ENCODE peak calls at places on chromosomes 16 and 17, in six cellular contexts. One of them, this sample, is unnamed.
A peak's percentile ranks its signal among the peaks of the same experiment; 100 is the strongest.

GRCh38 chr16:82281544-82281943 is 111.5 kb upstream of the MPHOSPH6 start:
- DNase-seq in adipocyte: no peak
- DNase-seq in T follicular helper cell: no peak
- DNase-seq in SW 1271: no peak
- DNase-seq in HAP-1: no peak
- DNase-seq in NCI-H187: no peak
- DNase-seq in this sample: no peak

GRCh38 chr17:63439682-63440081 is 6.4 kb downstream of the CYB561 start:
- DNase-seq in adipocyte: peak; percentile 18
- DNase-seq in T follicular helper cell: no peak
- DNase-seq in SW 1271: no peak
- DNase-seq in HAP-1: no peak
- DNase-seq in NCI-H187: no peak
- DNase-seq in this sample: no peak

GRCh38 chr16:8788578-8789172 is 8.8 kb downstream of the TMEM186 start:
- DNase-seq in adipocyte: no peak
- DNase-seq in T follicular helper cell: no peak
- DNase-seq in SW 1271: no peak
- DNase-seq in HAP-1: no peak
- DNase-seq in NCI-H187: no peak
- DNase-seq in this sample: no peak

GRCh38 chr17:76972046-76972641 is 103.9 kb downstream of the MGAT5B start:
- DNase-seq in adipocyte: no peak
- DNase-seq in T follicular helper cell: no peak
- DNase-seq in SW 1271: no peak
- DNase-seq in HAP-1: no peak
- DNase-seq in NCI-H187: no peak
- DNase-seq in this sample: no peak

GRCh38 chr16:80028581-80029380 is 428.2 kb upstream of the MAF start:
- DNase-seq in adipocyte: no peak
- DNase-seq in T follicular helper cell: no peak
- DNase-seq in SW 1271: no peak
- DNase-seq in HAP-1: peak; percentile 75
- DNase-seq in NCI-H187: no peak
- DNase-seq in this sample: no peak

GRCh38 chr17:37358830-37359681 is 16.7 kb upstream of the C17orf78 start:
- DNase-seq in adipocyte: peak; percentile 94
- DNase-seq in T follicular helper cell: peak; percentile 84
- DNase-seq in SW 1271: peak; percentile 63
- DNase-seq in HAP-1: peak; percentile 96
- DNase-seq in NCI-H187: peak; percentile 67
- DNase-seq in this sample: peak; percentile 78

GRCh38 chr16:22007509-22008214 is at the start of gene MOSMO:
- DNase-seq in adipocyte: peak; percentile 91
- DNase-seq in T follicular helper cell: peak; percentile 50
- DNase-seq in SW 1271: peak; percentile 20
- DNase-seq in HAP-1: peak; percentile 72
- DNase-seq in NCI-H187: peak; percentile 2
- DNase-seq in this sample: peak; percentile 45

GRCh38 chr17:76266244-76266938 is 1.2 kb downstream of the UBALD2 start:
- DNase-seq in adipocyte: peak; percentile 50
- DNase-seq in T follicular helper cell: no peak
- DNase-seq in SW 1271: no peak
- DNase-seq in HAP-1: no peak
- DNase-seq in NCI-H187: no peak
- DNase-seq in this sample: no peak

GRCh38 chr17:45149037-45149668 is 878 bp downstream of the HEXIM1 start:
- DNase-seq in adipocyte: peak; percentile 95
- DNase-seq in T follicular helper cell: peak; percentile 61
- DNase-seq in SW 1271: peak; percentile 63
- DNase-seq in HAP-1: peak; percentile 93
- DNase-seq in NCI-H187: peak; percentile 63
- DNase-seq in this sample: peak; percentile 68

GRCh38 chr16:83615981-83616380 is 191.8 kb upstream of the HSBP1 start:
- DNase-seq in adipocyte: no peak
- DNase-seq in T follicular helper cell: no peak
- DNase-seq in SW 1271: no peak
- DNase-seq in HAP-1: no peak
- DNase-seq in NCI-H187: no peak
- DNase-seq in this sample: no peak

GRCh38 chr17:73168667-73169066 is 3.9 kb downstream of the SSTR2 start:
- DNase-seq in adipocyte: no peak
- DNase-seq in T follicular helper cell: no peak
- DNase-seq in SW 1271: no peak
- DNase-seq in HAP-1: no peak
- DNase-seq in NCI-H187: no peak
- DNase-seq in this sample: no peak

GRCh38 chr17:19876524-19877161 is 8.9 kb upstream of the ULK2 start:
- DNase-seq in adipocyte: no peak
- DNase-seq in T follicular helper cell: no peak
- DNase-seq in SW 1271: no peak
- DNase-seq in HAP-1: no peak
- DNase-seq in NCI-H187: no peak
- DNase-seq in this sample: no peak

GRCh38 chr17:35117984-35118383 is 1.7 kb downstream of the RAD51D start:
- DNase-seq in adipocyte: no peak
- DNase-seq in T follicular helper cell: no peak
- DNase-seq in SW 1271: peak; percentile 23
- DNase-seq in HAP-1: peak; percentile 46
- DNase-seq in NCI-H187: no peak
- DNase-seq in this sample: no peak

GRCh38 chr17:80949451-80950421 is 41.9 kb upstream of the CHMP6 start:
- DNase-seq in adipocyte: no peak
- DNase-seq in T follicular helper cell: no peak
- DNase-seq in SW 1271: no peak
- DNase-seq in HAP-1: no peak
- DNase-seq in NCI-H187: no peak
- DNase-seq in this sample: no peak

GRCh38 chr16:53913082-53913870 is 209.3 kb downstream of the FTO start:
- DNase-seq in adipocyte: peak; percentile 83
- DNase-seq in T follicular helper cell: no peak
- DNase-seq in SW 1271: no peak
- DNase-seq in HAP-1: peak; percentile 69
- DNase-seq in NCI-H187: no peak
- DNase-seq in this sample: no peak

GRCh38 chr17:5631958-5632357 is 47.6 kb upstream of the NLRP1 start:
- DNase-seq in adipocyte: peak; percentile 6
- DNase-seq in T follicular helper cell: no peak
- DNase-seq in SW 1271: no peak
- DNase-seq in HAP-1: no peak
- DNase-seq in NCI-H187: no peak
- DNase-seq in this sample: no peak

GRCh38 chr16:10961231-10961630 is 16.9 kb downstream of the CLEC16A start:
- DNase-seq in adipocyte: peak; percentile 89
- DNase-seq in T follicular helper cell: no peak
- DNase-seq in SW 1271: no peak
- DNase-seq in HAP-1: no peak
- DNase-seq in NCI-H187: no peak
- DNase-seq in this sample: no peak

GRCh38 chr16:87060026-87060986 is 256.9 kb downstream of the C16orf95 start:
- DNase-seq in adipocyte: peak; percentile 60
- DNase-seq in T follicular helper cell: no peak
- DNase-seq in SW 1271: no peak
- DNase-seq in HAP-1: no peak
- DNase-seq in NCI-H187: no peak
- DNase-seq in this sample: no peak

GRCh38 chr16:11614587-11615175 is 28.0 kb upstream of the LITAF start:
- DNase-seq in adipocyte: no peak
- DNase-seq in T follicular helper cell: no peak
- DNase-seq in SW 1271: no peak
- DNase-seq in HAP-1: no peak
- DNase-seq in NCI-H187: no peak
- DNase-seq in this sample: no peak

GRCh38 chr17:47618416-47618815 is 31.3 kb upstream of the KPNB1 start:
- DNase-seq in adipocyte: peak; percentile 32
- DNase-seq in T follicular helper cell: no peak
- DNase-seq in SW 1271: no peak
- DNase-seq in HAP-1: no peak
- DNase-seq in NCI-H187: no peak
- DNase-seq in this sample: no peak

GRCh38 chr16:26530584-26531289 is 536.0 kb upstream of the C16orf82 start:
- DNase-seq in adipocyte: no peak
- DNase-seq in T follicular helper cell: no peak
- DNase-seq in SW 1271: no peak
- DNase-seq in HAP-1: no peak
- DNase-seq in NCI-H187: no peak
- DNase-seq in this sample: no peak

GRCh38 chr17:41785091-41785875 is 1.2 kb downstream of the JUP start:
- DNase-seq in adipocyte: no peak
- DNase-seq in T follicular helper cell: no peak
- DNase-seq in SW 1271: no peak
- DNase-seq in HAP-1: peak; percentile 79
- DNase-seq in NCI-H187: no peak
- DNase-seq in this sample: no peak

GRCh38 chr16:23081675-23082119 is 67.6 kb downstream of the USP31 start:
- DNase-seq in adipocyte: peak; percentile 80
- DNase-seq in T follicular helper cell: no peak
- DNase-seq in SW 1271: no peak
- DNase-seq in HAP-1: peak; percentile 28
- DNase-seq in NCI-H187: no peak
- DNase-seq in this sample: no peak

GRCh38 chr17:4230142-4230541 is 33.6 kb downstream of the ANKFY1 start:
- DNase-seq in adipocyte: peak; percentile 98
- DNase-seq in T follicular helper cell: no peak
- DNase-seq in SW 1271: peak; percentile 42
- DNase-seq in HAP-1: no peak
- DNase-seq in NCI-H187: no peak
- DNase-seq in this sample: no peak

GRCh38 chr16:87464691-87465300 is 28.0 kb downstream of the ZCCHC14 start:
- DNase-seq in adipocyte: peak; percentile 85
- DNase-seq in T follicular helper cell: no peak
- DNase-seq in SW 1271: no peak
- DNase-seq in HAP-1: no peak
- DNase-seq in NCI-H187: no peak
- DNase-seq in this sample: peak; percentile 7

GRCh38 chr17:45976755-45977505 is 22.1 kb upstream of the STH start:
- DNase-seq in adipocyte: no peak
- DNase-seq in T follicular helper cell: no peak
- DNase-seq in SW 1271: no peak
- DNase-seq in HAP-1: no peak
- DNase-seq in NCI-H187: no peak
- DNase-seq in this sample: no peak

GRCh38 chr16:30980434-30980833 is 4.6 kb upstream of the HSD3B7 start:
- DNase-seq in adipocyte: no peak
- DNase-seq in T follicular helper cell: no peak
- DNase-seq in SW 1271: no peak
- DNase-seq in HAP-1: no peak
- DNase-seq in NCI-H187: no peak
- DNase-seq in this sample: no peak

GRCh38 chr17:80923211-80924110 is 68.2 kb upstream of the CHMP6 start:
- DNase-seq in adipocyte: no peak
- DNase-seq in T follicular helper cell: no peak
- DNase-seq in SW 1271: no peak
- DNase-seq in HAP-1: no peak
- DNase-seq in NCI-H187: no peak
- DNase-seq in this sample: no peak

GRCh38 chr16:29710227-29711219 is 31.5 kb downstream of the QPRT start:
- DNase-seq in adipocyte: peak; percentile 79
- DNase-seq in T follicular helper cell: peak; percentile 26
- DNase-seq in SW 1271: no peak
- DNase-seq in HAP-1: peak; percentile 41
- DNase-seq in NCI-H187: no peak
- DNase-seq in this sample: peak; percentile 11

GRCh38 chr17:39676198-39676819 is 8.1 kb downstream of the PNMT start:
- DNase-seq in adipocyte: no peak
- DNase-seq in T follicular helper cell: no peak
- DNase-seq in SW 1271: no peak
- DNase-seq in HAP-1: no peak
- DNase-seq in NCI-H187: peak; percentile 66
- DNase-seq in this sample: peak; percentile 47

GRCh38 chr16:89350701-89351380 is 133.3 kb downstream of the ZNF778 start:
- DNase-seq in adipocyte: no peak
- DNase-seq in T follicular helper cell: no peak
- DNase-seq in SW 1271: no peak
- DNase-seq in HAP-1: no peak
- DNase-seq in NCI-H187: no peak
- DNase-seq in this sample: no peak

GRCh38 chr17:19354123-19354522 is 8.4 kb downstream of the B9D1 start:
- DNase-seq in adipocyte: peak; percentile 88
- DNase-seq in T follicular helper cell: no peak
- DNase-seq in SW 1271: peak; percentile 45
- DNase-seq in HAP-1: no peak
- DNase-seq in NCI-H187: no peak
- DNase-seq in this sample: no peak

GRCh38 chr16:24906199-24906808 is 60.5 kb downstream of the SLC5A11 start:
- DNase-seq in adipocyte: peak; percentile 64
- DNase-seq in T follicular helper cell: no peak
- DNase-seq in SW 1271: no peak
- DNase-seq in HAP-1: no peak
- DNase-seq in NCI-H187: no peak
- DNase-seq in this sample: no peak

GRCh38 chr17:46192484-46193245 is 564 bp downstream of the KANSL1 start:
- DNase-seq in adipocyte: peak; percentile 91
- DNase-seq in T follicular helper cell: peak; percentile 58
- DNase-seq in SW 1271: peak; percentile 40
- DNase-seq in HAP-1: peak; percentile 78
- DNase-seq in NCI-H187: peak; percentile 18
- DNase-seq in this sample: peak; percentile 70

GRCh38 chr16:59259074-59259963 is 525.2 kb upstream of the GOT2 start:
- DNase-seq in adipocyte: no peak
- DNase-seq in T follicular helper cell: no peak
- DNase-seq in SW 1271: no peak
- DNase-seq in HAP-1: no peak
- DNase-seq in NCI-H187: no peak
- DNase-seq in this sample: no peak

GRCh38 chr16:68362952-68363846 is 52.4 kb downstream of the PRMT7 start:
- DNase-seq in adipocyte: no peak
- DNase-seq in T follicular helper cell: no peak
- DNase-seq in SW 1271: no peak
- DNase-seq in HAP-1: no peak
- DNase-seq in NCI-H187: no peak
- DNase-seq in this sample: no peak

GRCh38 chr16:64459821-64460220 is 662.0 kb downstream of the CDH11 start:
- DNase-seq in adipocyte: peak; percentile 50
- DNase-seq in T follicular helper cell: no peak
- DNase-seq in SW 1271: no peak
- DNase-seq in HAP-1: no peak
- DNase-seq in NCI-H187: no peak
- DNase-seq in this sample: no peak

GRCh38 chr16:85168732-85169256 is 56.5 kb upstream of the CIBAR2 start:
- DNase-seq in adipocyte: peak; percentile 81
- DNase-seq in T follicular helper cell: no peak
- DNase-seq in SW 1271: no peak
- DNase-seq in HAP-1: peak; percentile 84
- DNase-seq in NCI-H187: no peak
- DNase-seq in this sample: no peak

GRCh38 chr17:58337600-58338453 is 9.2 kb upstream of the TSPOAP1 start:
- DNase-seq in adipocyte: peak; percentile 21
- DNase-seq in T follicular helper cell: peak; percentile 81
- DNase-seq in SW 1271: no peak
- DNase-seq in HAP-1: no peak
- DNase-seq in NCI-H187: no peak
- DNase-seq in this sample: peak; percentile 92

GRCh38 chr17:79427621-79428539 is 183.0 kb downstream of the RBFOX3 start:
- DNase-seq in adipocyte: no peak
- DNase-seq in T follicular helper cell: no peak
- DNase-seq in SW 1271: no peak
- DNase-seq in HAP-1: no peak
- DNase-seq in NCI-H187: no peak
- DNase-seq in this sample: no peak